ENCODE peak calls at places on chromosome 13, in five cellular contexts. One of them, this sample, is unnamed.
A peak's percentile ranks its signal among the peaks of the same experiment; 100 is the strongest.

GRCh38 chr13:30299746-30300145 is 7.6 kb downstream of the KATNAL1 start:
- DNase-seq in stimulated activated CD8-positive, alpha-beta memory T cell treated with anti-CD3 and anti-CD28 coated beads, Interleukin-15, amount 100 ng/mL, for 4 hours: no peak
- DNase-seq in CD8-positive, alpha-beta memory T cell: no peak
- DNase-seq in glutamatergic neuron: no peak
- DNase-seq in NCI-H345: no peak
- DNase-seq in this sample: no peak

GRCh38 chr13:74103196-74103595 is 31.0 kb downstream of the KLF12 start:
- DNase-seq in stimulated activated CD8-positive, alpha-beta memory T cell treated with anti-CD3 and anti-CD28 coated beads, Interleukin-15, amount 100 ng/mL, for 4 hours: no peak
- DNase-seq in CD8-positive, alpha-beta memory T cell: no peak
- DNase-seq in glutamatergic neuron: no peak
- DNase-seq in NCI-H345: no peak
- DNase-seq in this sample: no peak

GRCh38 chr13:109869312-109870237 is 83.2 kb upstream of the IRS2 start:
- DNase-seq in stimulated activated CD8-positive, alpha-beta memory T cell treated with anti-CD3 and anti-CD28 coated beads, Interleukin-15, amount 100 ng/mL, for 4 hours: no peak
- DNase-seq in CD8-positive, alpha-beta memory T cell: no peak
- DNase-seq in glutamatergic neuron: no peak
- DNase-seq in NCI-H345: peak; percentile 97
- DNase-seq in this sample: no peak

GRCh38 chr13:93767917-93768422 is 541.4 kb downstream of the GPC6 start:
- DNase-seq in stimulated activated CD8-positive, alpha-beta memory T cell treated with anti-CD3 and anti-CD28 coated beads, Interleukin-15, amount 100 ng/mL, for 4 hours: no peak
- DNase-seq in CD8-positive, alpha-beta memory T cell: no peak
- DNase-seq in glutamatergic neuron: no peak
- DNase-seq in NCI-H345: no peak
- DNase-seq in this sample: no peak

GRCh38 chr13:99916366-99917103 is 55.0 kb downstream of the ZIC5 start:
- DNase-seq in stimulated activated CD8-positive, alpha-beta memory T cell treated with anti-CD3 and anti-CD28 coated beads, Interleukin-15, amount 100 ng/mL, for 4 hours: no peak
- DNase-seq in CD8-positive, alpha-beta memory T cell: peak; percentile 29
- DNase-seq in glutamatergic neuron: no peak
- DNase-seq in NCI-H345: peak; percentile 78
- DNase-seq in this sample: peak; percentile 42

GRCh38 chr13:102863590-102863989 is 17.8 kb downstream of the ERCC5 start:
- DNase-seq in stimulated activated CD8-positive, alpha-beta memory T cell treated with anti-CD3 and anti-CD28 coated beads, Interleukin-15, amount 100 ng/mL, for 4 hours: no peak
- DNase-seq in CD8-positive, alpha-beta memory T cell: no peak
- DNase-seq in glutamatergic neuron: no peak
- DNase-seq in NCI-H345: no peak
- DNase-seq in this sample: no peak

GRCh38 chr13:113405481-113406300 is 41.8 kb upstream of the GRTP1 start:
- DNase-seq in stimulated activated CD8-positive, alpha-beta memory T cell treated with anti-CD3 and anti-CD28 coated beads, Interleukin-15, amount 100 ng/mL, for 4 hours: no peak
- DNase-seq in CD8-positive, alpha-beta memory T cell: no peak
- DNase-seq in glutamatergic neuron: no peak
- DNase-seq in NCI-H345: peak; percentile 83
- DNase-seq in this sample: no peak

GRCh38 chr13:50358221-50358620 is 343.0 kb downstream of the KCNRG start:
- DNase-seq in stimulated activated CD8-positive, alpha-beta memory T cell treated with anti-CD3 and anti-CD28 coated beads, Interleukin-15, amount 100 ng/mL, for 4 hours: no peak
- DNase-seq in CD8-positive, alpha-beta memory T cell: no peak
- DNase-seq in glutamatergic neuron: no peak
- DNase-seq in NCI-H345: no peak
- DNase-seq in this sample: no peak

GRCh38 chr13:98293570-98294142 is 116.6 kb upstream of the RNF113B start:
- DNase-seq in stimulated activated CD8-positive, alpha-beta memory T cell treated with anti-CD3 and anti-CD28 coated beads, Interleukin-15, amount 100 ng/mL, for 4 hours: no peak
- DNase-seq in CD8-positive, alpha-beta memory T cell: no peak
- DNase-seq in glutamatergic neuron: no peak
- DNase-seq in NCI-H345: no peak
- DNase-seq in this sample: no peak

GRCh38 chr13:101747039-101747438 is 294.6 kb downstream of the ITGBL1 start:
- DNase-seq in stimulated activated CD8-positive, alpha-beta memory T cell treated with anti-CD3 and anti-CD28 coated beads, Interleukin-15, amount 100 ng/mL, for 4 hours: no peak
- DNase-seq in CD8-positive, alpha-beta memory T cell: no peak
- DNase-seq in glutamatergic neuron: no peak
- DNase-seq in NCI-H345: no peak
- DNase-seq in this sample: no peak

GRCh38 chr13:33109801-33110200 is 93.6 kb downstream of the KL start:
- DNase-seq in stimulated activated CD8-positive, alpha-beta memory T cell treated with anti-CD3 and anti-CD28 coated beads, Interleukin-15, amount 100 ng/mL, for 4 hours: no peak
- DNase-seq in CD8-positive, alpha-beta memory T cell: no peak
- DNase-seq in glutamatergic neuron: peak; percentile 42
- DNase-seq in NCI-H345: no peak
- DNase-seq in this sample: no peak

GRCh38 chr13:85255978-85256377 is 543.2 kb downstream of the SLITRK6 start:
- DNase-seq in stimulated activated CD8-positive, alpha-beta memory T cell treated with anti-CD3 and anti-CD28 coated beads, Interleukin-15, amount 100 ng/mL, for 4 hours: no peak
- DNase-seq in CD8-positive, alpha-beta memory T cell: no peak
- DNase-seq in glutamatergic neuron: no peak
- DNase-seq in NCI-H345: no peak
- DNase-seq in this sample: no peak

GRCh38 chr13:81138353-81138995 is 797.5 kb upstream of the SPRY2 start:
- DNase-seq in stimulated activated CD8-positive, alpha-beta memory T cell treated with anti-CD3 and anti-CD28 coated beads, Interleukin-15, amount 100 ng/mL, for 4 hours: no peak
- DNase-seq in CD8-positive, alpha-beta memory T cell: no peak
- DNase-seq in glutamatergic neuron: no peak
- DNase-seq in NCI-H345: no peak
- DNase-seq in this sample: no peak

GRCh38 chr13:73809561-73809960 is 324.6 kb downstream of the KLF12 start:
- DNase-seq in stimulated activated CD8-positive, alpha-beta memory T cell treated with anti-CD3 and anti-CD28 coated beads, Interleukin-15, amount 100 ng/mL, for 4 hours: no peak
- DNase-seq in CD8-positive, alpha-beta memory T cell: no peak
- DNase-seq in glutamatergic neuron: no peak
- DNase-seq in NCI-H345: peak; percentile 6
- DNase-seq in this sample: no peak

GRCh38 chr13:38783992-38784875 is 97.4 kb downstream of the FREM2 start:
- DNase-seq in stimulated activated CD8-positive, alpha-beta memory T cell treated with anti-CD3 and anti-CD28 coated beads, Interleukin-15, amount 100 ng/mL, for 4 hours: no peak
- DNase-seq in CD8-positive, alpha-beta memory T cell: no peak
- DNase-seq in glutamatergic neuron: no peak
- DNase-seq in NCI-H345: no peak
- DNase-seq in this sample: no peak

GRCh38 chr13:60572003-60572792 is 175.2 kb downstream of the TDRD3 start:
- DNase-seq in stimulated activated CD8-positive, alpha-beta memory T cell treated with anti-CD3 and anti-CD28 coated beads, Interleukin-15, amount 100 ng/mL, for 4 hours: no peak
- DNase-seq in CD8-positive, alpha-beta memory T cell: no peak
- DNase-seq in glutamatergic neuron: no peak
- DNase-seq in NCI-H345: peak; percentile 9
- DNase-seq in this sample: no peak

GRCh38 chr13:32495429-32495828 is 43.2 kb downstream of the N4BP2L2 start:
- DNase-seq in stimulated activated CD8-positive, alpha-beta memory T cell treated with anti-CD3 and anti-CD28 coated beads, Interleukin-15, amount 100 ng/mL, for 4 hours: no peak
- DNase-seq in CD8-positive, alpha-beta memory T cell: no peak
- DNase-seq in glutamatergic neuron: no peak
- DNase-seq in NCI-H345: no peak
- DNase-seq in this sample: no peak

GRCh38 chr13:95937700-95938320 is 115.4 kb downstream of the UGGT2 start:
- DNase-seq in stimulated activated CD8-positive, alpha-beta memory T cell treated with anti-CD3 and anti-CD28 coated beads, Interleukin-15, amount 100 ng/mL, for 4 hours: no peak
- DNase-seq in CD8-positive, alpha-beta memory T cell: no peak
- DNase-seq in glutamatergic neuron: no peak
- DNase-seq in NCI-H345: no peak
- DNase-seq in this sample: no peak